ENCODE peak calls at places on chromosomes 11 and 22, in ten cellular contexts. One of them, this sample, is unnamed. For H3K4me1, the result is how much of the 10 kb centered on the place peaks cover.

GRCh38 chr22:35921777-35922176 is 106.8 kb downstream of the RBFOX2 start:
- DNase-seq in adrenal gland: peak
- DNase-seq in IMR-90: peak
- DNase-seq in suprapubic skin: peak
- DNase-seq in OCI-LY7: peak
- DNase-seq in tibial nerve: peak
- DNase-seq in pancreas: peak
- DNase-seq in cardiac muscle cell: peak
- DNase-seq in heart left ventricle: peak
- DNase-seq in BE2C: peak
- DNase-seq in this sample: no peak

GRCh38 chr11:33642461-33643166 is 58.0 kb downstream of the C11orf91 start:
- DNase-seq in suprapubic skin: no peak
- DNase-seq in pancreas: no peak
- DNase-seq in tibial nerve: no peak
- DNase-seq in cardiac muscle cell: no peak
- DNase-seq in BE2C: no peak
- DNase-seq in adrenal gland: no peak
- DNase-seq in IMR-90: no peak
- DNase-seq in OCI-LY7: no peak
- DNase-seq in heart left ventricle: no peak
- DNase-seq in this sample: no peak

GRCh38 chr11:122505304-122506006 is 150.1 kb upstream of the UBASH3B start:
- DNase-seq in cardiac muscle cell: peak
- DNase-seq in IMR-90: peak
- DNase-seq in heart left ventricle: peak
- DNase-seq in tibial nerve: peak
- DNase-seq in OCI-LY7: peak
- DNase-seq in suprapubic skin: peak
- DNase-seq in pancreas: peak
- DNase-seq in BE2C: peak
- DNase-seq in adrenal gland: peak
- DNase-seq in this sample: peak

GRCh38 chr11:8011981-8012444 is 24.9 kb downstream of the EIF3F start:
- DNase-seq in suprapubic skin: no peak
- DNase-seq in heart left ventricle: no peak
- DNase-seq in tibial nerve: no peak
- DNase-seq in OCI-LY7: no peak
- DNase-seq in cardiac muscle cell: peak
- DNase-seq in IMR-90: peak
- DNase-seq in pancreas: no peak
- DNase-seq in adrenal gland: no peak
- DNase-seq in BE2C: no peak
- DNase-seq in this sample: no peak

GRCh38 chr11:15826826-15827225 is 529.5 kb downstream of the SOX6 start:
- DNase-seq in BE2C: peak
- DNase-seq in tibial nerve: peak
- DNase-seq in cardiac muscle cell: peak
- DNase-seq in suprapubic skin: no peak
- DNase-seq in IMR-90: no peak
- DNase-seq in pancreas: peak
- DNase-seq in heart left ventricle: peak
- DNase-seq in OCI-LY7: peak
- DNase-seq in adrenal gland: no peak
- DNase-seq in this sample: peak

GRCh38 chr11:16969010-16970004 is 44.9 kb downstream of the PLEKHA7 start:
- DNase-seq in cardiac muscle cell: no peak
- DNase-seq in IMR-90: no peak
- DNase-seq in pancreas: no peak
- DNase-seq in OCI-LY7: no peak
- DNase-seq in suprapubic skin: no peak
- DNase-seq in BE2C: peak
- DNase-seq in tibial nerve: no peak
- DNase-seq in heart left ventricle: no peak
- DNase-seq in adrenal gland: no peak
- DNase-seq in this sample: no peak

GRCh38 chr11:12546660-12547059 is 127.6 kb upstream of the TEAD1 start:
- DNase-seq in cardiac muscle cell: no peak
- DNase-seq in OCI-LY7: no peak
- DNase-seq in heart left ventricle: no peak
- DNase-seq in adrenal gland: no peak
- DNase-seq in suprapubic skin: no peak
- DNase-seq in tibial nerve: no peak
- DNase-seq in pancreas: no peak
- DNase-seq in BE2C: no peak
- DNase-seq in IMR-90: no peak
- DNase-seq in this sample: no peak

GRCh38 chr11:3796796-3797328 is 492 bp downstream of the NUP98 start:
- DNase-seq in pancreas: no peak
- DNase-seq in BE2C: no peak
- DNase-seq in suprapubic skin: no peak
- DNase-seq in tibial nerve: no peak
- DNase-seq in OCI-LY7: no peak
- DNase-seq in adrenal gland: no peak
- DNase-seq in cardiac muscle cell: no peak
- DNase-seq in IMR-90: no peak
- DNase-seq in heart left ventricle: no peak
- DNase-seq in this sample: no peak

DNA sequence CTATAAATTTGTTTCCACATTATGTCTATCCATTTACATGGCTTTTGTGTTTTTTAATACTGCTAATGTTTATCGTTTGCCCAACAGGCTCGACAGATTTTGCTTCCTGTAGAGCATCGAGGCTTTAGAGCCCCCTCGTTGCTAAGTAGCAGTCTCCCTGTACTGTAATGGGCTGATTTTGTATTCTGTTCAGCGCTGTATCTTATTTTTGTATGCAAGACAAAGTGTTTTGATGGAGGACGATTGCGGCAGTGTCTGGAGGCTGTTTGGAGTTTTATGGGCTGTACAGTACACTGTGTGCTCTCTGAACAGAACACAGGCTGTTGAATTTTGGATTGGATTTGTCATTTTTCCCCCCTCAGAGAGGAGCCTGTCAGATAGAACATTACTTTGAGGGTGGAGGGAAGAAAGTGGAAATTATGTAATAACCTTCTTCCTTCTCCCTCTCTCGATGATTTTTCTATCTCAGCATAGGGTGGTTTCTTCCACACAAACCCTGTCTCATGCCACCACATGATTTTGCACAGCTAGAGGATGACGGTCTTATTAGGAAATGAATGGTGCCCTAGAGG is 104.4 kb downstream of the ZBTB16 start:
- DNase-seq in heart left ventricle: no peak
- DNase-seq in IMR-90: no peak
- DNase-seq in tibial nerve: peak
- DNase-seq in OCI-LY7: no peak
- DNase-seq in BE2C: no peak
- DNase-seq in cardiac muscle cell: peak
- DNase-seq in suprapubic skin: no peak
- DNase-seq in pancreas: no peak
- DNase-seq in adrenal gland: no peak
- DNase-seq in this sample: peak
- H3K4me1 ChIP-seq in heart left ventricle: half or more
- H3K4me1 ChIP-seq in IMR-90: under half
- H3K4me1 ChIP-seq in tibial nerve: half or more
- H3K4me1 ChIP-seq in OCI-LY7: half or more
- H3K4me1 ChIP-seq in BE2C: under half
- H3K4me1 ChIP-seq in cardiac muscle cell: under half
- H3K4me1 ChIP-seq in suprapubic skin: half or more
- H3K4me1 ChIP-seq in pancreas: half or more
- H3K4me1 ChIP-seq in adrenal gland: half or more
- H3K4me1 ChIP-seq in this sample: half or more

GRCh38 chr22:22112533-22113294 is 130.1 kb upstream of the TOP3B start:
- DNase-seq in suprapubic skin: no peak
- DNase-seq in cardiac muscle cell: no peak
- DNase-seq in IMR-90: no peak
- DNase-seq in pancreas: no peak
- DNase-seq in tibial nerve: no peak
- DNase-seq in adrenal gland: no peak
- DNase-seq in BE2C: no peak
- DNase-seq in OCI-LY7: no peak
- DNase-seq in heart left ventricle: no peak
- DNase-seq in this sample: no peak

GRCh38 chr22:22111267-22111751 is 128.7 kb upstream of the TOP3B start:
- DNase-seq in OCI-LY7: peak
- DNase-seq in tibial nerve: no peak
- DNase-seq in pancreas: no peak
- DNase-seq in cardiac muscle cell: peak
- DNase-seq in IMR-90: peak
- DNase-seq in BE2C: no peak
- DNase-seq in suprapubic skin: no peak
- DNase-seq in heart left ventricle: no peak
- DNase-seq in adrenal gland: no peak
- DNase-seq in this sample: no peak

GRCh38 chr22:22110548-22111266 is 128.1 kb upstream of the TOP3B start:
- DNase-seq in BE2C: peak
- DNase-seq in IMR-90: peak
- DNase-seq in suprapubic skin: no peak
- DNase-seq in adrenal gland: peak
- DNase-seq in tibial nerve: no peak
- DNase-seq in pancreas: peak
- DNase-seq in OCI-LY7: peak
- DNase-seq in cardiac muscle cell: peak
- DNase-seq in heart left ventricle: peak
- DNase-seq in this sample: no peak

GRCh38 chr22:22111983-22112382 is 129.4 kb upstream of the TOP3B start:
- DNase-seq in tibial nerve: no peak
- DNase-seq in pancreas: no peak
- DNase-seq in heart left ventricle: no peak
- DNase-seq in suprapubic skin: no peak
- DNase-seq in OCI-LY7: no peak
- DNase-seq in IMR-90: no peak
- DNase-seq in adrenal gland: no peak
- DNase-seq in cardiac muscle cell: no peak
- DNase-seq in BE2C: no peak
- DNase-seq in this sample: no peak

DNA sequence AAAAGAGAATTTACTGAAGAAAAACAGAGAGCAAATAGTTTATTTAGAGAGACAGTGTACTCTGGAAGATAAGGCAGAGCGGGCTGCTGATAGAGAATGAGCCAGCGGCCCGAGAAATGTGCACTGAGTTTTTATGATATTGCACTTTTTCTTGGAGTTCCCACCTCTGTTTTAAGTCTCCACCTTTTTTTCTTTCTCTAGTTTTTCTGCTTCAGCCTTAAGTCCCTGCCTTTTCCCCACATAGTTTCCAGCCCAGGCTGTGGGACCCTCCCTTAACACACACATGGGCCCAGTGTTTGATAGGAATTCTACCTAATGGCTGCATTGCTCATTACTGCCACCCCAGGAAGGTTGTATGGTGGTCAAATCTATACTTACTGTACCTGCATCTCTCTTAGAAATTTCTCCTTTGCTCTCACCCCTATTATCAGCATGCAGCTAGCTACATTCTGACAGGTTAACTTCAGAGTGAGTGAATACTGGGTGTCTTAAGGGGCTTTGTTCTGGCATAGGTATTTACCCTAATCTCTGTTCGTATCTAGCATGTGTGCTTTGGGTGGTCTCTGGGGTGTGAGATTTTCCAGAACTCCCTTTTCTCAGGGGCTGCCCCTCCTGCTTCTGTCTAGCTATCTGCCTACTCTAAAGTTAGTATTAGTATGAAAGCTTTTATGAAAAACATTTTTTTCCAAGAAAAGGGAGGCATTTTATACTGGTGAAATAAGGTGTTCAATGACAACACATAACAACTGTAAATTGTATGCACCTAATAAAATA is 127.3 kb upstream of the TOP3B start:
- DNase-seq in OCI-LY7: peak
- DNase-seq in cardiac muscle cell: no peak
- DNase-seq in BE2C: no peak
- DNase-seq in heart left ventricle: no peak
- DNase-seq in IMR-90: no peak
- DNase-seq in pancreas: no peak
- DNase-seq in suprapubic skin: no peak
- DNase-seq in tibial nerve: no peak
- DNase-seq in adrenal gland: no peak
- DNase-seq in this sample: no peak
- TF ChIP-seq CTCF in OCI-LY7: peak
- TF ChIP-seq CTCF in cardiac muscle cell: peak
- TF ChIP-seq CTCF in BE2C: peak
- TF ChIP-seq CTCF in heart left ventricle: no peak
- TF ChIP-seq CTCF in IMR-90: no peak
- TF ChIP-seq CTCF in pancreas: no peak
- TF ChIP-seq CTCF in suprapubic skin: no peak
- TF ChIP-seq CTCF in tibial nerve: no peak
- TF ChIP-seq CTCF in adrenal gland: no peak
- TF ChIP-seq CTCF in this sample: no peak

DNA sequence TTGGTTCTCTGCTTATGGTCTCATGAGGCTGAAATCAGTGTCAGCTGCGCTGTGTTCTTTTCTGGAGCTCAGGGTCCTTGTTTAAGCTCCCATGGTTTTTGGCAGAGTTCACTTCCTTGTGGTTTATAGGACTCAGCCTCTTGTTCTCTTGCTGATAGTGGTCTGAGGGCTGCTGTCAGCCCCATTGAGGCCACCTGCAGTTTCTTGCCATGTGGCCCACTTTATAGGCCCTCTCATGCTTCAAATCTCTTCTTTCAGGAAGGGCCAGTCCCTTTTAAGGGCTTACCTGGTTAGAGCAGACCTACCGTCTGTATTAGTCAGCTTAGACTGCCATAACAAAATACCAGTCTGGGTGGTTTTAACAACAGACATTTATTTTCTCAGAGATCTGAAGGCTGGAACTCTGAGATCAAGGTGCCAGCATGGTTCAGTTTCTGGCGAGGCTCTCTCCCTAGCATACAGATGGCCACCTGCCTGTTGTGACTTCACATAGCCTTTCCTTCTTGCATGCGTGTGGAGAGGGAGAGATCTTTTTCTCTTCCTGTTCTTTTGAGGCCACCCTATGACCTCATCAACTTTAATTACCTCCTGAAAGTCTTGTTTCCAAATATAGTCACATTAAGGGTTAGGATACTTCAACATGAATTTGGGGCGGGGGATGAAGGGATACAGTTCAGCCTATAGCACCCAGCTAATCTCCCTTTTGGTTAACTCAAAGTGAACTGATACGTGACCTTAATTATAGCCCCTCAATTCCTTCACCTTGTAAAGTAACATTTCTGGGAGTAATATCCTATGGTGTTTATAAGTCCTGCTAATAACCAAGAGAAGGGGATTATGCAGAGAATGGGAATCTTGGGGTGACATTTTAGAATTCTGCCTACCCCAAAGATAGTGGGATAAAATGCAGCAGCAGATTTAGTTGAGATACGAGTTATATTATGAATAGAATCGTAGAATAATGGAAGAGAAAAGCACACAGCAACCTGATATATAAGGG is 131.8 kb downstream of the UVRAG start:
- DNase-seq in suprapubic skin: no peak
- DNase-seq in adrenal gland: no peak
- DNase-seq in IMR-90: peak
- DNase-seq in BE2C: no peak
- DNase-seq in tibial nerve: peak
- DNase-seq in OCI-LY7: no peak
- DNase-seq in pancreas: no peak
- DNase-seq in heart left ventricle: peak
- DNase-seq in cardiac muscle cell: peak
- DNase-seq in this sample: no peak
- H3K4me1 ChIP-seq in suprapubic skin: under half
- H3K4me1 ChIP-seq in adrenal gland: under half
- H3K4me1 ChIP-seq in IMR-90: under half
- H3K4me1 ChIP-seq in BE2C: under half
- H3K4me1 ChIP-seq in tibial nerve: under half
- H3K4me1 ChIP-seq in OCI-LY7: under half
- H3K4me1 ChIP-seq in pancreas: under half
- H3K4me1 ChIP-seq in heart left ventricle: under half
- H3K4me1 ChIP-seq in cardiac muscle cell: under half
- H3K4me1 ChIP-seq in this sample: under half

GRCh38 chr11:11037162-11037732 is 179.4 kb upstream of the ZBED5 start:
- DNase-seq in heart left ventricle: no peak
- DNase-seq in adrenal gland: no peak
- DNase-seq in cardiac muscle cell: no peak
- DNase-seq in OCI-LY7: no peak
- DNase-seq in BE2C: no peak
- DNase-seq in suprapubic skin: no peak
- DNase-seq in pancreas: no peak
- DNase-seq in IMR-90: no peak
- DNase-seq in tibial nerve: no peak
- DNase-seq in this sample: no peak
- TF ChIP-seq CTCF in heart left ventricle: no peak
- TF ChIP-seq CTCF in adrenal gland: no peak
- TF ChIP-seq CTCF in cardiac muscle cell: no peak
- TF ChIP-seq CTCF in OCI-LY7: peak
- TF ChIP-seq CTCF in BE2C: no peak
- TF ChIP-seq CTCF in suprapubic skin: no peak
- TF ChIP-seq CTCF in pancreas: no peak
- TF ChIP-seq CTCF in IMR-90: no peak
- TF ChIP-seq CTCF in tibial nerve: no peak
- TF ChIP-seq CTCF in this sample: no peak

This sample was measured in left ventricle myocardium inferior.